ENCODE peak calls at places on chromosomes 3 and 15, in four cellular contexts. One of them, this sample, is unnamed.

GRCh38 chr3:57822686-57823085 is 66.6 kb downstream of the SLMAP start:
- DNase-seq in endothelial cell of umbilical vein: no peak
- DNase-seq in psoas muscle: no peak
- DNase-seq in AG04449: no peak
- DNase-seq in this sample: no peak

GRCh38 chr3:114554716-114555115 is 260.9 kb downstream of the TIGIT start:
- DNase-seq in endothelial cell of umbilical vein: no peak
- DNase-seq in psoas muscle: no peak
- DNase-seq in AG04449: peak; percentile 31
- DNase-seq in this sample: no peak

GRCh38 chr3:138474163-138474562 is 39.7 kb downstream of the ESYT3 start:
- DNase-seq in endothelial cell of umbilical vein: no peak
- DNase-seq in psoas muscle: no peak
- DNase-seq in AG04449: no peak
- DNase-seq in this sample: no peak

GRCh38 chr3:184776916-184777315 is 35.0 kb upstream of the VPS8 start:
- DNase-seq in endothelial cell of umbilical vein: no peak
- DNase-seq in psoas muscle: no peak
- DNase-seq in AG04449: no peak
- DNase-seq in this sample: no peak

GRCh38 chr3:83523470-83524073 is 1435.2 kb upstream of the CADM2 start:
- DNase-seq in endothelial cell of umbilical vein: peak; percentile 19
- DNase-seq in psoas muscle: no peak
- DNase-seq in AG04449: no peak
- DNase-seq in this sample: peak; percentile 55

GRCh38 chr3:39299279-39299678 is 19.4 kb upstream of the CX3CR1 start:
- DNase-seq in endothelial cell of umbilical vein: no peak
- DNase-seq in psoas muscle: no peak
- DNase-seq in AG04449: no peak
- DNase-seq in this sample: no peak

GRCh38 chr3:134348524-134348923 is 25.7 kb downstream of the AMOTL2 start:
- DNase-seq in endothelial cell of umbilical vein: no peak
- DNase-seq in psoas muscle: peak; percentile 74
- DNase-seq in AG04449: no peak
- DNase-seq in this sample: no peak

GRCh38 chr3:45929042-45929679 is 14.1 kb upstream of the CXCR6 start:
- DNase-seq in endothelial cell of umbilical vein: peak; percentile 12
- DNase-seq in psoas muscle: no peak
- DNase-seq in AG04449: no peak
- DNase-seq in this sample: no peak

GRCh38 chr3:102595057-102595456 is 160.2 kb downstream of the ZPLD1 start:
- DNase-seq in endothelial cell of umbilical vein: no peak
- DNase-seq in psoas muscle: no peak
- DNase-seq in AG04449: no peak
- DNase-seq in this sample: no peak

DNA sequence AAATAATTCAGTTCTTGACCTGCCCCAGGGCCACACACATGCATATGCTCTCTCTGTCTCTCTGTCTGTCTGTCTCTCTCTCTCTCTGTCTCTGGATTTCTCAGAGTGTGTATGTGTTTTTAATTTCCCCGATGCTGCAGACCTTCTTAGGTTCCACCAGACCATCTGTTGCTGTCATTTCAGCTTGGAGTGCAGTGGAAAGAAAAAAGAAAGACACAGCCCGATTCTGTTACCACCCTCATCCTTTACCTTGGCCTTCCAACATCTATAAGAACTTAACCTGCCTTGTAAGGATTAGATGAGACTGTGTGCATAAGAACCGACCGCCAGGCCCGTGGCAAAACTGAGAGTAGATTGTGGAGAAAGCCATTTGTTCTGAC is 9.7 kb upstream of the PGPEP1L start:
- DNase-seq in endothelial cell of umbilical vein: no peak
- DNase-seq in psoas muscle: no peak
- DNase-seq in AG04449: no peak
- DNase-seq in this sample: no peak
- H3K4me3 ChIP-seq in endothelial cell of umbilical vein: no peak overlapping the region
- H3K4me3 ChIP-seq in psoas muscle: peak overlapping the region; percentile 41
- H3K4me3 ChIP-seq in AG04449: no peak overlapping the region
- H3K4me3 ChIP-seq in this sample: no peak overlapping the region

GRCh38 chr3:42830437-42831320 is 21.4 kb downstream of the ACKR2 start:
- DNase-seq in endothelial cell of umbilical vein: no peak
- DNase-seq in psoas muscle: no peak
- DNase-seq in AG04449: no peak
- DNase-seq in this sample: no peak
- H3K4me3 ChIP-seq in endothelial cell of umbilical vein: no peak overlapping the region
- H3K4me3 ChIP-seq in psoas muscle: no peak overlapping the region
- H3K4me3 ChIP-seq in AG04449: no peak overlapping the region
- H3K4me3 ChIP-seq in this sample: no peak overlapping the region

DNA sequence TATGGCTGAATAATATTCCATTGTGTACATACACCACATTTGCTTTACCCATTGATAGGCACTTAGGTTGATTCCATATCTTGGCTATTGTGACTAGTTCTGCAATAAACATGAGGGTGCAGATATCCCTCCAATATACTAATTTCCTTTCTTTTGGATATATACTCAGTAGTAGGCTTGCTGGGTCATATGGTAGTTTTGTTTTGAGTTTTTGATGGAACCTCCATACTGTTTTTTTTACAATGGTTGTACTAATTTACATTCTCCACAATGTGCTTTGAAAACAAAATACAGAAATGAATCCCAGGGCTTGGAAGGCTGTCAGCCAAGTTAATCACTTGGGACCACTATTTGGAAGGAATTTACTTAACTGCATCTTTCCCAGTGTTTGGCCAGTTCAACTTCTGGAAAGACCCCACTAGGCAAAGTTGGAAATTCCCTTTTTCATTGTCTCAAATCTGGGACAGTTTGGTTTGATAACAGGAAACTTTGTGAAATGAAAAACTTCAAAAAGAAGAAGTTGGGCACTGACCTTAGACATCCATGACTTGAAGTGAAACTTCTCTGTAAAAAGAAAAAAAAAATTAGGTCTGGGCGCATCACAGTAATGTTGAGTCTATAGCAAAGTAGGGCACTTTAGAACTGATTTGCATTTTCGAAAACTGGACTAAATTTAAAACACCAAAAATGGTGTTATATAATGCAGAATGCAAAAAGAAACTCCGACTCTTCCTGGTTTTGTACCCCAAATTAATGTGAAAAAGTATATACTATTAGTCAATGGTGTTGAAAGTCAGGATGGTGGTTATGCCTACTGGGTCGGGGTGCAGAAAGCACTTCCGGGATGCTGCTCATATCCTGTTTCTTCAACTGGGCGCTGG is 6.0 kb downstream of the CTSH start:
- DNase-seq in endothelial cell of umbilical vein: no peak
- DNase-seq in psoas muscle: no peak
- DNase-seq in AG04449: no peak
- DNase-seq in this sample: no peak
- H3K4me3 ChIP-seq in endothelial cell of umbilical vein: no peak overlapping the region
- H3K4me3 ChIP-seq in psoas muscle: no peak overlapping the region
- H3K4me3 ChIP-seq in AG04449: no peak overlapping the region
- H3K4me3 ChIP-seq in this sample: no peak overlapping the region

GRCh38 chr3:108006077-108006675 is 84.7 kb downstream of the CD47 start:
- DNase-seq in endothelial cell of umbilical vein: peak; percentile 60
- DNase-seq in psoas muscle: no peak
- DNase-seq in AG04449: no peak
- DNase-seq in this sample: no peak
- H3K4me3 ChIP-seq in endothelial cell of umbilical vein: no peak overlapping the region
- H3K4me3 ChIP-seq in psoas muscle: no peak overlapping the region
- H3K4me3 ChIP-seq in AG04449: no peak overlapping the region
- H3K4me3 ChIP-seq in this sample: peak overlapping the region; percentile 10

GRCh38 chr15:27399236-27399635 is 428.3 kb downstream of the GABRG3 start:
- DNase-seq in endothelial cell of umbilical vein: no peak
- DNase-seq in psoas muscle: no peak
- DNase-seq in AG04449: no peak
- DNase-seq in this sample: no peak
- H3K4me3 ChIP-seq in endothelial cell of umbilical vein: no peak overlapping the region
- H3K4me3 ChIP-seq in psoas muscle: no peak overlapping the region
- H3K4me3 ChIP-seq in AG04449: no peak overlapping the region
- H3K4me3 ChIP-seq in this sample: no peak overlapping the region

GRCh38 chr3:13878711-13879101 is 1.2 kb downstream of the WNT7A start:
- DNase-seq in endothelial cell of umbilical vein: no peak
- DNase-seq in psoas muscle: no peak
- DNase-seq in AG04449: no peak
- DNase-seq in this sample: no peak

GRCh38 chr3:13879102-13879945 is 547 bp downstream of the WNT7A start:
- DNase-seq in endothelial cell of umbilical vein: no peak
- DNase-seq in psoas muscle: no peak
- DNase-seq in AG04449: no peak
- DNase-seq in this sample: no peak

GRCh38 chr3:13879946-13880810 is at the start of gene WNT7A:
- DNase-seq in endothelial cell of umbilical vein: no peak
- DNase-seq in psoas muscle: no peak
- DNase-seq in AG04449: no peak
- DNase-seq in this sample: no peak

GRCh38 chr3:13876451-13876850 is 3.4 kb downstream of the WNT7A start:
- DNase-seq in endothelial cell of umbilical vein: no peak
- DNase-seq in psoas muscle: no peak
- DNase-seq in AG04449: no peak
- DNase-seq in this sample: no peak

DNA sequence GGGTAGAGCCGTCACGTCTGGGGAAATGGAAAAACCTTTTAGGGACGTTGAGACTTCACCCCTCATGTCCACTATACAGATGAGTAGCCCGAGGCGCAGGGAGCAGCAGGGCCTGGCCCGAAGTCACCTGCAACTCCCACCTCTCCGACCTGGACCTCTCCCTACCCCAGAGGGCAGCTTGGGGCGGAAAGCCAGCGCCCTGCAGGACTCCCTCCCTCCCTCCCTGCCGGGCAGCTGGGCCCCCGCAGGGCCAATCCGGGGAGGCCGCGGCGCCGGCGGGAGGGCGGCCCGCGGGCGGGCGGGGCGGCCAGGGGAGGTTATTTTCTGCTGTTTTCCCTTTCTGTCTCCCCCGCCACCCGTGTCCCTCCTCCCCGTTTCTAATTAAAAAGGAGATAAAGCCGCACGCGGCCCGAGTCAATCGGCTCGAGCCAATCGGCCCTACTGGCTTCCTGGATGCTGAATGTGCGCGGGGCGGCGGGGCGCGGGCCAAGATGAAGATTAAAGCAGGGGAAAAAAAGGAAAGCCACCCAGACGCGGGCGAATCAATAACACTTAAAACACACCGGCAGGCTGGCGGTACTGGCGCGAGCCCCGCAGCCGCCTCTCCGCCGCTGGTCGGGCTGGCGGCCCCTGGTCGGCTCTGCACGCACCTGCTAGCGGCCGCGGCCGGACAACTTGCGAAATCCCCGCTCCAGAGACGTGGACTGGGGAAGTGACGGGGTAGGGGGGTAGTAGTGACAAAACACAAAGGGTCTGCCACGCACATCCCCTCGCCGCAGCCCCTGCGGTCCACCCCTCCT is 1.8 kb downstream of the WNT7A start:
- DNase-seq in endothelial cell of umbilical vein: no peak
- DNase-seq in psoas muscle: no peak
- DNase-seq in AG04449: no peak
- DNase-seq in this sample: no peak
- H3K4me3 ChIP-seq in endothelial cell of umbilical vein: no peak overlapping the region
- H3K4me3 ChIP-seq in psoas muscle: peak overlapping the region; percentile 46
- H3K4me3 ChIP-seq in AG04449: no peak overlapping the region
- H3K4me3 ChIP-seq in this sample: no peak overlapping the region

GRCh38 chr3:109363634-109364033 is 26.3 kb upstream of the DPPA4 start:
- DNase-seq in endothelial cell of umbilical vein: no peak
- DNase-seq in psoas muscle: no peak
- DNase-seq in AG04449: no peak
- DNase-seq in this sample: no peak

GRCh38 chr3:109362823-109363222 is 25.5 kb upstream of the DPPA4 start:
- DNase-seq in endothelial cell of umbilical vein: no peak
- DNase-seq in psoas muscle: no peak
- DNase-seq in AG04449: no peak
- DNase-seq in this sample: no peak

GRCh38 chr3:109369510-109369909 is 32.2 kb upstream of the DPPA4 start:
- DNase-seq in endothelial cell of umbilical vein: no peak
- DNase-seq in psoas muscle: no peak
- DNase-seq in AG04449: no peak
- DNase-seq in this sample: no peak

GRCh38 chr3:109364088-109364487 is 26.7 kb upstream of the DPPA4 start:
- DNase-seq in endothelial cell of umbilical vein: no peak
- DNase-seq in psoas muscle: no peak
- DNase-seq in AG04449: no peak
- DNase-seq in this sample: no peak
- H3K4me3 ChIP-seq in endothelial cell of umbilical vein: no peak overlapping the region
- H3K4me3 ChIP-seq in psoas muscle: no peak overlapping the region
- H3K4me3 ChIP-seq in AG04449: no peak overlapping the region
- H3K4me3 ChIP-seq in this sample: no peak overlapping the region